ENCODE peak calls at places on chromosomes 13 and 19, in four cellular contexts. B is GM23338, X is OCI-LY7, I is MM.1S. C is an unnamed sample.

GRCh38 chr13:110559429-110559943 is 2.0 kb downstream of the RAB20 start:
- DNase-seq in X (no peak), B (no peak), I (no peak), C (peak)

GRCh38 chr19:58181902-58182576 is 822 bp upstream of the ZNF274 start:
- DNase-seq in X (peak), I (peak), B (peak), C (no peak)

GRCh38 chr19:8251025-8251472 is 41.9 kb downstream of the CERS4 start:
- DNase-seq in X (no peak), I (no peak), B (no peak), C (peak)

GRCh38 chr13:75738841-75739240 is 102.7 kb downstream of the LMO7 start:
- DNase-seq in B (no peak), X (no peak), I (no peak), C (no peak)

GRCh38 chr19:28239270-28239669 is 973.7 kb downstream of the UQCRFS1 start:
- DNase-seq in I (no peak), B (peak), X (peak), C (no peak)

GRCh38 chr13:66353664-66354063 is 876.5 kb downstream of the PCDH9 start:
- DNase-seq in I (no peak), B (no peak), X (no peak), C (peak)

GRCh38 chr13:40813662-40814454 is 24.4 kb downstream of the SLC25A15 start:
- DNase-seq in B (peak), X (peak), I (peak), C (peak)

GRCh38 chr19:19280561-19280960 is 7.5 kb upstream of the TM6SF2 start:
- DNase-seq in B (no peak), I (no peak), X (no peak), C (no peak)

GRCh38 chr19:49210108-49210900 is 52.7 kb downstream of the TRPM4 start:
- DNase-seq in X (peak), I (no peak), B (peak), C (peak)

GRCh38 chr19:17753976-17754375 is 2.7 kb downstream of the FCHO1 start:
- DNase-seq in X (peak), I (no peak), B (no peak), C (no peak)

GRCh38 chr19:38434549-38435051 is 1.1 kb downstream of the RYR1 start:
- DNase-seq in X (no peak), I (no peak), B (peak), C (peak)

GRCh38 chr19:29439688-29440550 is 85.9 kb upstream of the VSTM2B start:
- DNase-seq in I (no peak), B (no peak), X (no peak), C (no peak)

GRCh38 chr13:79417741-79418140 is 11.7 kb upstream of the RBM26 start:
- DNase-seq in B (no peak), I (no peak), X (no peak), C (no peak)

GRCh38 chr19:54905908-54906511 is at the start of gene NCR1:
- DNase-seq in I (no peak), B (peak), X (no peak), C (no peak)

GRCh38 chr13:71759506-71760225 is 107.3 kb downstream of the DACH1 start:
- DNase-seq in B (peak), I (no peak), X (no peak), C (no peak)

GRCh38 chr19:52527954-52528326 is 472 bp downstream of the ZNF808 start:
- DNase-seq in B (peak), X (no peak), I (no peak), C (peak)

GRCh38 chr13:30396434-30397075 is 25.7 kb upstream of the UBE2L5 start:
- DNase-seq in X (no peak), B (peak), I (no peak), C (no peak)

GRCh38 chr13:32823597-32823996 is 192.6 kb upstream of the KL start:
- DNase-seq in B (no peak), I (no peak), X (no peak), C (no peak)

GRCh38 chr19:55347442-55348009 is 7.0 kb downstream of the COX6B2 start:
- DNase-seq in B (no peak), I (no peak), X (no peak), C (no peak)

GRCh38 chr19:14006766-14007562 is 844 bp upstream of the RFX1 start:
- DNase-seq in X (no peak), B (peak), I (no peak), C (peak)

GRCh38 chr19:51550848-51551672 is 19.6 kb upstream of the SIGLEC6 start:
- DNase-seq in X (no peak), B (no peak), I (no peak), C (no peak)

GRCh38 chr19:28456264-28456663 is 756.7 kb downstream of the UQCRFS1 start:
- DNase-seq in B (no peak), X (no peak), I (no peak), C (no peak)

GRCh38 chr13:52159159-52159982 is at the start of gene NEK3:
- DNase-seq in B (peak), I (peak), X (peak), C (peak)

GRCh38 chr13:99870541-99870940 is 101.0 kb downstream of the ZIC5 start:
- DNase-seq in I (no peak), X (no peak), B (no peak), C (no peak)

GRCh38 chr13:111005808-111006494 is 91.1 kb upstream of the ANKRD10 start:
- DNase-seq in X (no peak), B (no peak), I (no peak), C (no peak)

GRCh38 chr13:44331912-44332840 is 41.4 kb upstream of the SERP2 start:
- DNase-seq in B (no peak), X (no peak), I (no peak), C (peak)

GRCh38 chr19:30864460-30865215 is 484.6 kb downstream of the TSHZ3 start:
- DNase-seq in B (no peak), X (no peak), I (no peak), C (no peak)

GRCh38 chr13:65497265-65497664 is 1732.9 kb downstream of the PCDH9 start:
- DNase-seq in I (no peak), B (no peak), X (no peak), C (no peak)

GRCh38 chr19:2320939-2321338 is 7.4 kb downstream of the LSM7 start:
- DNase-seq in B (no peak), I (no peak), X (no peak), C (no peak)

GRCh38 chr13:101576452-101576851 is 124.0 kb downstream of the ITGBL1 start:
- DNase-seq in X (no peak), B (no peak), I (no peak), C (no peak)

GRCh38 chr19:55495646-55496349 is 7.6 kb downstream of the SSC5D start:
- DNase-seq in I (no peak), B (no peak), X (no peak), C (no peak)

GRCh38 chr13:40120288-40120687 is 464.8 kb downstream of the COG6 start:
- DNase-seq in I (no peak), B (no peak), X (no peak), C (no peak)

GRCh38 chr19:23222998-23223652 is 27.1 kb downstream of the ZNF724 start:
- DNase-seq in X (peak), B (no peak), I (no peak), C (no peak)

GRCh38 chr19:33630880-33631627 is 9.3 kb downstream of the CHST8 start:
- DNase-seq in I (no peak), X (no peak), B (no peak), C (no peak)

GRCh38 chr13:27194895-27195764 is 23.5 kb upstream of the USP12 start:
- DNase-seq in B (peak), I (no peak), X (no peak), C (peak)

GRCh38 chr19:12596927-12597548 is 13.6 kb downstream of the ZNF490 start:
- DNase-seq in X (no peak), I (no peak), B (peak), C (no peak)

GRCh38 chr13:50236898-50237318 is 221.7 kb downstream of the KCNRG start:
- DNase-seq in I (no peak), X (no peak), B (no peak), C (no peak)
- TF ChIP-seq EZH2phosphoT487 in I (no peak), X (no peak), B (no peak), C (no peak)

GRCh38 chr19:9969688-9969975 is 33.3 kb upstream of the OLFM2 start:
- DNase-seq in I (no peak), B (no peak), X (no peak), C (no peak)

GRCh38 chr19:9967326-9967725 is 31.0 kb upstream of the OLFM2 start:
- DNase-seq in I (no peak), B (no peak), X (no peak), C (no peak)

GRCh38 chr19:9968820-9969687 is 32.7 kb upstream of the OLFM2 start:
- DNase-seq in X (no peak), B (no peak), I (no peak), C (no peak)

GRCh38 chr19:9966024-9966423 is 29.7 kb upstream of the OLFM2 start:
- DNase-seq in B (no peak), X (no peak), I (no peak), C (no peak)

DNA sequence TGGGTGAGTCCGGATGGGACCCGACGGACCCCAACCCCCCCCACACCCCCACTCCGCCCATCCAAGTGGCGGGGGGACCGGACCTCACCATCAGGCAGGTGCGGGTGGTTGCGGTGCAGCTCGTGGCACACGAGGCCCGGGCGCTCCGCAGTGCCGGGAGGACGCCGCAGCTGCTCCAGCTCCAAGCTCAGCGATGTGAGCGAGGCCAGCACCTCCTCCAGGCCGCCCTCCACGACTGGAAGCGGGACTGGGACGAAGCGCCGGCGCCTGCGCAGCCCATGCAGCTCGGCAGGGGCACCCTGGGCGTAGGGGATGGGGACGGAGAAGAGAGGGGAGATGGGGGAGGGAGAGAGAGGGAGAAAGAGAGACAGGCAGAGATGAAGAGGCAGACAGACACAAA is 30.1 kb upstream of the OLFM2 start:
- DNase-seq in I (no peak), X (no peak), B (peak), C (no peak)
- TF ChIP-seq EZH2phosphoT487 in I (no peak), X (no peak), B (no peak), C (no peak)

DNA sequence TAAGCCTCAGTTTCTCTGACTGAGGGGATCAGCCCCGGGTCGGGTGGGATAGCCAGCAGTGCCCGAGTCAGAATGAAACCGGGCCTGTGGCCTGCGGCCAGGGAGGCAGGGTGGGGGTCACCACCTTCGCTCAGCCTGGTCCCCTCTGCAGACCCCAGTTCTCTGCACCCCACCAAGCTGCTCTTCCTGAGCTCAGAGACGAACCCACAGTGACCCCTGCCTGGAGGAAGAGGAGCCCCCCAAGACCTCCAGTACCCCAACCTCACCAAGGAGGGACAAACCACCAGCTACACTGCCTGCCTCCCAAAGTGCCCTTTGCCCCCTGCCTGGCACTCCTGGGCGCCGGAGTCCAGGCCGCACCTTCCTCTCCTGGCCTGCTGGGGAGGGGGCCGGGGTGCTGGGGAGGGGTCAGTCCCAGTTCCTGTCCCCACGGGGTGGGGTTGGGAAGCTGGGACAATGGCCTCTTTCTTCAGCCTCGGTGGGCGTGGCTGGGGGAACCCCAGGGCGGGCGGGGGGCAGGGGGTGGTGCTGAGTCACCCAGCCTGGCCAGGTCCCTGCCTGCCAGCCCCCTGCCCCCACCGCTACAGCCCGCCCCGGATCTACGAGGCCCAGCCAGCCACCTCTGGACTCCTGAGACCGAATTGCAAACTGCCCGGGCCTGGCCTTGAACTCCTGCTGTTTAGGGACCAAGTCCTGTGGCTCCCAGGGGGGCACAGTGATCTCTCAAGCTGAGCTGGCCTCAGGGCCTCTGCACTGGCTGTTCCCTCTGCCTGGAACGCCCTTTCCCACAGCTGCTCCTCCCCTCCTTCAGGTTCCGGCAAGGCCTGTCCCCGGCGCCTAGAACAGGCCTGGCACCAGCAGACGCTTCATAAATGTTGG is 14.3 kb downstream of the ZBTB7A start:
- DNase-seq in B (no peak), X (no peak), I (no peak), C (peak)
- TF ChIP-seq EZH2phosphoT487 in B (no peak), X (no peak), I (no peak), C (no peak)

DNA sequence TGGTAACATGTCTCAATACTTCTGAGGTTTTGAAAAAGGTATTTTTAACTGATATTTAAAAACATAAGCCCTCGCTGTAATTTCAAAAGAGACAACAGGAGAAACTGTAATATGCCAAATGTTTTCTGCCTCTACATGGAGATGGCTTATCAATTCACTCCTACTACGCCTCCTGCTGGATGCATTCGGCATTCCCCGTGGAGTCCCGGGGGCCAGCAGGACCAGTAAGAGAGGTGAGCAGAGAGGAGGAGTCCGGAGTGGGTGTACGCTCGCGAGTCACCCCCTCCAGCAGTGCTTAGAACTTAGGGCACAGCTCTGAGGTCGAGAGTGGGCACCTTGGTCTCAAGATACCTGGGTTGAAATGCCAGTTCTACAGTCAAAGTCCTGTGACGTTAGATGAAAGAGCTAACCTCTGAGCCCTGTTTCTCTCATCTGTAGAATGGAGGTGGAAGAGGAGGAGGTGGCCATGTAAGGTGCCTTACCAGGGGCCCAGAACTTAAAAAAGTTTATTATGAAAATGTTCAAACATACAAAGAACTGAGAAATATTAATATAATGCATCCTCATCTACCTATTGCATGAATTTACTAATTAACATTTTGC is 110.2 kb downstream of the STK24 start:
- DNase-seq in X (no peak), I (no peak), B (peak), C (no peak)
- TF ChIP-seq EZH2phosphoT487 in X (no peak), I (no peak), B (no peak), C (no peak)

GRCh38 chr19:41863209-41863931 is 3.3 kb downstream of the RPS19 start:
- DNase-seq in I (no peak), B (no peak), X (no peak), C (no peak)
- TF ChIP-seq EZH2phosphoT487 in I (no peak), B (no peak), X (no peak), C (no peak)

GRCh38 chr13:25988655-25989054 is 63.2 kb downstream of the SHISA2 start:
- DNase-seq in I (no peak), X (no peak), B (no peak), C (peak)
- TF ChIP-seq EZH2phosphoT487 in I (no peak), X (no peak), B (no peak), C (no peak)

GRCh38 chr13:94610475-94610874 is 8.8 kb downstream of the GPR180 start:
- DNase-seq in B (no peak), I (no peak), X (no peak), C (no peak)
- TF ChIP-seq EZH2phosphoT487 in B (no peak), I (no peak), X (no peak), C (no peak)

GRCh38 chr19:56507446-56508281 is at the start of gene ZNF471:
- DNase-seq in B (peak), X (no peak), I (no peak), C (peak)

GRCh38 chr19:56508282-56508778 is 675 bp downstream of the ZNF471 start:
- DNase-seq in I (no peak), X (no peak), B (no peak), C (no peak)

GRCh38 chr19:56504581-56504980 is 3.1 kb upstream of the ZNF471 start:
- DNase-seq in X (no peak), B (no peak), I (no peak), C (no peak)
- TF ChIP-seq EZH2phosphoT487 in X (no peak), B (no peak), I (no peak), C (no peak)

C was measured in hepatocyte.